ENCODE peak calls at places on chromosomes 11 and 22, in seven cellular contexts. H, J, O, G, X, M and D are unnamed samples.

GRCh38 chr11:727859-728748 is 19.2 kb upstream of the TALDO1 start:
- DNase-seq in H (peak; percentile 84), J (peak; percentile 97), O (no peak), G (peak; percentile 71), X (peak; percentile 26), M (peak; percentile 18), D (peak; percentile 49)

GRCh38 chr22:38213319-38214247 is 11.8 kb downstream of the MAFF start:
- DNase-seq in H (no peak), J (no peak), O (no peak), G (no peak), X (no peak), M (no peak), D (no peak)

GRCh38 chr11:119414734-119415133 is 8.2 kb downstream of the THY1 start:
- DNase-seq in H (no peak), J (no peak), O (no peak), G (no peak), X (no peak), M (no peak), D (no peak)

GRCh38 chr22:22552630-22553029 is 6.4 kb downstream of the PRAME start:
- DNase-seq in H (no peak), J (no peak), O (no peak), G (no peak), X (no peak), M (no peak), D (no peak)

GRCh38 chr11:132872223-132872622 is 660.1 kb downstream of the OPCML start:
- DNase-seq in H (no peak), J (no peak), O (no peak), G (no peak), X (no peak), M (peak; percentile 33), D (peak; percentile 58)

GRCh38 chr22:39250838-39251237 is 6.1 kb upstream of the PDGFB start:
- DNase-seq in H (no peak), J (no peak), O (no peak), G (no peak), X (no peak), M (no peak), D (no peak)

GRCh38 chr22:40123387-40123786 is 54.3 kb upstream of the TNRC6B start:
- DNase-seq in H (no peak), J (no peak), O (no peak), G (no peak), X (no peak), M (no peak), D (no peak)

GRCh38 chr11:71283960-71284359 is 31.6 kb upstream of the SHANK2 start:
- DNase-seq in H (no peak), J (no peak), O (no peak), G (no peak), X (no peak), M (no peak), D (no peak)

GRCh38 chr11:1368966-1369365 is 20.8 kb upstream of the BRSK2 start:
- DNase-seq in H (no peak), J (no peak), O (no peak), G (no peak), X (no peak), M (no peak), D (no peak)

GRCh38 chr22:39476664-39477063 is 19.9 kb downstream of the MGAT3 start:
- DNase-seq in H (no peak), J (no peak), O (no peak), G (no peak), X (no peak), M (no peak), D (no peak)

GRCh38 chr11:73295259-73295995 is 12.6 kb upstream of the ARHGEF17 start:
- DNase-seq in H (peak; percentile 90), J (peak; percentile 85), O (no peak), G (peak; percentile 54), X (no peak), M (peak; percentile 54), D (peak; percentile 45)

GRCh38 chr11:122663056-122663740 is 7.7 kb downstream of the UBASH3B start:
- DNase-seq in H (no peak), J (no peak), O (no peak), G (no peak), X (no peak), M (no peak), D (no peak)

GRCh38 chr11:119727523-119728081 is 1.4 kb downstream of the NECTIN1 start:
- DNase-seq in H (peak; percentile 51), J (peak; percentile 58), O (no peak), G (peak; percentile 29), X (no peak), M (no peak), D (peak; percentile 14)

GRCh38 chr11:118868659-118869058 is 15.0 kb upstream of the CXCR5 start:
- DNase-seq in H (no peak), J (no peak), O (no peak), G (no peak), X (no peak), M (no peak), D (no peak)

GRCh38 chr11:121630041-121630440 is 177.3 kb upstream of the SORL1-AS1 start:
- DNase-seq in H (no peak), J (peak; percentile 88), O (peak; percentile 73), G (no peak), X (no peak), M (no peak), D (no peak)

GRCh38 chr11:65419773-65420481 is 2.7 kb upstream of the NEAT1 start:
- DNase-seq in H (peak; percentile 87), J (peak; percentile 70), O (no peak), G (peak; percentile 62), X (peak; percentile 95), M (no peak), D (peak; percentile 38)

GRCh38 chr11:8066036-8066910 is 14.7 kb upstream of the TUB start:
- DNase-seq in H (no peak), J (no peak), O (no peak), G (no peak), X (no peak), M (no peak), D (no peak)

GRCh38 chr11:60563553-60564235 is 48.5 kb downstream of the MS4A13 start:
- DNase-seq in H (peak; percentile 47), J (no peak), O (no peak), G (no peak), X (no peak), M (peak; percentile 87), D (peak; percentile 30)

GRCh38 chr22:25153961-25154685 is 45.5 kb upstream of the CRYBB3 start:
- DNase-seq in H (no peak), J (peak; percentile 85), O (no peak), G (no peak), X (no peak), M (no peak), D (no peak)

GRCh38 chr22:39946571-39947407 is 13.4 kb upstream of the TMA7B start:
- DNase-seq in H (no peak), J (no peak), O (no peak), G (no peak), X (no peak), M (no peak), D (no peak)

GRCh38 chr11:2272241-2272945 is 2.0 kb upstream of the ASCL2 start:
- DNase-seq in H (no peak), J (no peak), O (no peak), G (no peak), X (no peak), M (no peak), D (no peak)

GRCh38 chr11:33835143-33835878 is 56.6 kb downstream of the LMO2 start:
- DNase-seq in H (no peak), J (peak; percentile 81), O (peak; percentile 28), G (no peak), X (peak; percentile 72), M (peak; percentile 3), D (peak; percentile 11)

GRCh38 chr11:12517741-12518140 is 140.4 kb downstream of the PARVA start:
- DNase-seq in H (no peak), J (no peak), O (no peak), G (no peak), X (no peak), M (no peak), D (no peak)

GRCh38 chr11:63737718-63738117 is 30.9 kb downstream of the ZFTA start:
- DNase-seq in H (no peak), J (no peak), O (no peak), G (no peak), X (no peak), M (no peak), D (no peak)

GRCh38 chr11:126083829-126084607 is 21.4 kb upstream of the CDON start:
- DNase-seq in H (peak; percentile 68), J (no peak), O (no peak), G (peak; percentile 53), X (no peak), M (no peak), D (peak; percentile 37)

GRCh38 chr11:17687946-17688670 is 31.3 kb upstream of the MYOD1 start:
- DNase-seq in H (no peak), J (no peak), O (no peak), G (no peak), X (no peak), M (no peak), D (no peak)

GRCh38 chr22:41028841-41029240 is 63.6 kb upstream of the EP300 start:
- DNase-seq in H (no peak), J (peak; percentile 86), O (peak; percentile 85), G (no peak), X (no peak), M (no peak), D (no peak)

GRCh38 chr11:36258730-36259360 is 30.4 kb downstream of the COMMD9 start:
- DNase-seq in H (peak; percentile 51), J (peak; percentile 85), O (peak; percentile 48), G (no peak), X (peak; percentile 68), M (peak; percentile 57), D (peak; percentile 58)

GRCh38 chr22:25779890-25780289 is 37.9 kb downstream of the MYO18B start:
- DNase-seq in H (no peak), J (no peak), O (no peak), G (no peak), X (no peak), M (no peak), D (no peak)

GRCh38 chr11:102295045-102295444 is 22.2 kb upstream of the BIRC3 start:
- DNase-seq in H (no peak), J (no peak), O (no peak), G (no peak), X (no peak), M (no peak), D (no peak)

GRCh38 chr11:2779981-2780849 is 80.4 kb upstream of the KCNQ1OT1 start:
- DNase-seq in H (peak; percentile 3), J (no peak), O (no peak), G (no peak), X (no peak), M (no peak), D (no peak)